ENCODE peak calls at places on chromosomes 6 and 20, in ten cellular contexts. Y, B, R, S, C, P, O, W, N and A are unnamed samples. For H3K27me3, the result is how much of the 10 kb centered on the place peaks cover.

GRCh38 chr6:39102024-39102820 is 12.8 kb downstream of the SAYSD1 start:
- DNase-seq in B (peak), N (no peak), W (peak), P (peak), S (peak), Y (no peak), C (peak), R (no peak), O (peak), A (no peak)

GRCh38 chr6:3820563-3820962 is 28.6 kb upstream of the FAM50B start:
- DNase-seq in R (no peak), O (no peak), B (no peak), P (no peak), C (no peak), W (no peak), S (no peak), Y (no peak), N (no peak), A (no peak)

GRCh38 chr6:157647261-157647915 is 175.7 kb upstream of the SNX9 start:
- DNase-seq in C (no peak), B (no peak), Y (no peak), R (no peak), P (no peak), S (no peak), W (no peak), N (no peak), O (no peak), A (no peak)

GRCh38 chr6:98539669-98540207 is 294.6 kb upstream of the POU3F2 start:
- DNase-seq in W (no peak), B (no peak), S (no peak), R (no peak), Y (no peak), P (no peak), N (no peak), O (no peak), C (no peak), A (no peak)

GRCh38 chr6:132060591-132060990 is 109.4 kb upstream of the CCN2 start:
- DNase-seq in W (no peak), R (no peak), B (peak), C (no peak), P (no peak), N (no peak), S (no peak), O (peak), Y (no peak), A (no peak)

GRCh38 chr20:58150772-58151171 is 77.7 kb downstream of the ANKRD60 start:
- DNase-seq in B (no peak), N (no peak), P (peak), C (peak), O (no peak), R (no peak), W (no peak), S (peak), Y (no peak), A (no peak)

GRCh38 chr6:144007455-144007778 is 642 bp downstream of the PLAGL1 start:
- DNase-seq in N (no peak), W (no peak), C (no peak), Y (no peak), O (no peak), P (no peak), S (no peak), R (no peak), B (no peak), A (no peak)

GRCh38 chr20:44901972-44902371 is 7.9 kb upstream of the PABPC1L start:
- DNase-seq in R (no peak), W (no peak), N (no peak), Y (no peak), O (peak), P (no peak), S (peak), B (no peak), C (no peak), A (no peak)

GRCh38 chr6:1871936-1872335 is 262.2 kb downstream of the FOXC1 start:
- DNase-seq in S (no peak), R (no peak), C (no peak), P (no peak), B (no peak), O (no peak), W (no peak), Y (no peak), N (no peak), A (no peak)

GRCh38 chr20:23880426-23880825 is 878 bp upstream of the CST5 start:
- DNase-seq in O (peak), Y (no peak), N (no peak), R (no peak), B (no peak), C (no peak), W (peak), S (no peak), P (no peak), A (no peak)

GRCh38 chr20:53652859-53653520 is 59.4 kb upstream of the ZNF217 start:
- DNase-seq in O (no peak), B (no peak), R (no peak), N (no peak), C (no peak), W (no peak), Y (no peak), P (no peak), S (no peak), A (peak)

GRCh38 chr6:166121721-166122120 is 45.9 kb downstream of the TBXT start:
- DNase-seq in S (no peak), P (no peak), N (no peak), R (no peak), Y (no peak), C (no peak), B (no peak), O (no peak), W (no peak), A (no peak)

GRCh38 chr6:127464881-127465459 is 5.8 kb upstream of the KIAA0408 start:
- DNase-seq in P (peak), B (peak), Y (no peak), N (peak), W (peak), R (peak), O (peak), S (peak), C (peak), A (peak)

GRCh38 chr20:14986656-14987055 is 649.2 kb upstream of the FLRT3 start:
- DNase-seq in B (no peak), P (no peak), S (no peak), W (no peak), R (no peak), O (no peak), Y (no peak), N (no peak), C (no peak), A (no peak)

GRCh38 chr20:47118201-47118600 is 223.6 kb downstream of the EYA2 start:
- DNase-seq in S (no peak), Y (no peak), R (no peak), C (no peak), W (no peak), N (peak), B (no peak), P (no peak), O (peak), A (no peak)

GRCh38 chr6:92706976-92707375 is 712.4 kb downstream of the EPHA7 start:
- DNase-seq in B (no peak), R (no peak), Y (no peak), W (no peak), O (no peak), P (no peak), N (no peak), S (no peak), C (no peak), A (no peak)

GRCh38 chr20:16069416-16070010 is 503.7 kb downstream of the KIF16B start:
- DNase-seq in S (no peak), O (no peak), N (no peak), C (no peak), W (no peak), B (no peak), P (no peak), R (no peak), Y (no peak), A (no peak)

GRCh38 chr20:37336369-37337207 is 9.4 kb upstream of the SRC start:
- DNase-seq in W (peak), Y (peak), B (no peak), N (peak), R (no peak), S (peak), C (no peak), P (no peak), O (peak), A (no peak)

GRCh38 chr20:61795669-61796630 is 269.7 kb downstream of the TAF4 start:
- DNase-seq in R (no peak), Y (no peak), C (no peak), O (no peak), N (no peak), W (no peak), B (no peak), S (no peak), P (no peak), A (no peak)

GRCh38 chr20:39885975-39886649 is 802.9 kb downstream of the MAFB start:
- DNase-seq in R (no peak), C (peak), P (peak), S (peak), Y (no peak), B (peak), N (peak), W (peak), O (peak), A (peak)

GRCh38 chr6:33904050-33904827 is 100.4 kb upstream of the MLN start:
- DNase-seq in C (no peak), W (peak), P (no peak), N (no peak), S (peak), B (no peak), O (no peak), Y (peak), R (no peak), A (no peak)

GRCh38 chr6:107418118-107418517 is 41.2 kb downstream of the PDSS2 start:
- DNase-seq in Y (no peak), C (no peak), N (no peak), R (no peak), P (no peak), S (peak), W (no peak), O (peak), B (no peak), A (no peak)

GRCh38 chr6:39037707-39038106 is 10.9 kb upstream of the GLP1R start:
- DNase-seq in O (no peak), N (no peak), S (no peak), W (no peak), Y (no peak), R (no peak), B (no peak), C (no peak), P (no peak), A (no peak)

GRCh38 chr6:163588211-163588919 is 173.8 kb downstream of the QKI start:
- DNase-seq in P (no peak), S (no peak), O (peak), W (no peak), R (no peak), C (no peak), N (no peak), B (no peak), Y (no peak), A (no peak)

GRCh38 chr6:20542927-20543602 is 8.8 kb downstream of the CDKAL1 start:
- DNase-seq in Y (no peak), O (peak), R (no peak), W (no peak), N (no peak), C (no peak), B (peak), P (no peak), S (no peak), A (no peak)

GRCh38 chr6:131657630-131658111 is 20.6 kb downstream of the ENPP3 start:
- DNase-seq in B (no peak), N (no peak), Y (no peak), P (no peak), C (no peak), W (no peak), O (peak), R (no peak), S (no peak), A (no peak)

GRCh38 chr6:80607814-80608391 is 501.4 kb downstream of the BCKDHB start:
- DNase-seq in R (no peak), O (peak), W (no peak), S (no peak), N (no peak), B (no peak), P (no peak), C (no peak), Y (no peak), A (no peak)

GRCh38 chr6:21164768-21165326 is 428.7 kb upstream of the SOX4 start:
- DNase-seq in W (no peak), Y (no peak), S (no peak), B (peak), C (no peak), O (peak), P (no peak), N (no peak), R (peak), A (no peak)

GRCh38 chr6:93858213-93858612 is 438.9 kb upstream of the EPHA7 start:
- DNase-seq in B (no peak), Y (no peak), R (no peak), P (no peak), N (no peak), O (no peak), C (no peak), S (no peak), W (no peak), A (no peak)

GRCh38 chr20:31475032-31475431 is at the start of the genes DEFB124 and REM1:
- DNase-seq in R (no peak), O (no peak), S (peak), Y (no peak), N (peak), P (no peak), B (no peak), C (no peak), W (no peak), A (peak)

GRCh38 chr6:38184041-38184779 is 364.7 kb downstream of the ZFAND3 start:
- DNase-seq in B (no peak), W (peak), R (no peak), O (no peak), S (no peak), N (no peak), C (no peak), P (peak), Y (peak), A (no peak)

GRCh38 chr6:55916188-55916587 is 40.8 kb upstream of the BMP5 start:
- DNase-seq in O (peak), N (no peak), P (no peak), B (no peak), C (no peak), W (no peak), S (no peak), R (no peak), Y (no peak), A (no peak)

GRCh38 chr20:62925420-62926228 is 681 bp downstream of the DIDO1 start:
- DNase-seq in Y (peak), B (no peak), W (peak), C (peak), O (peak), R (no peak), P (no peak), N (peak), S (no peak), A (no peak)
- TF ChIP-seq POLR2A in Y (no peak), B (no peak), W (no peak), C (no peak), O (no peak), R (no peak), P (no peak), N (no peak), S (no peak), A (no peak)

DNA sequence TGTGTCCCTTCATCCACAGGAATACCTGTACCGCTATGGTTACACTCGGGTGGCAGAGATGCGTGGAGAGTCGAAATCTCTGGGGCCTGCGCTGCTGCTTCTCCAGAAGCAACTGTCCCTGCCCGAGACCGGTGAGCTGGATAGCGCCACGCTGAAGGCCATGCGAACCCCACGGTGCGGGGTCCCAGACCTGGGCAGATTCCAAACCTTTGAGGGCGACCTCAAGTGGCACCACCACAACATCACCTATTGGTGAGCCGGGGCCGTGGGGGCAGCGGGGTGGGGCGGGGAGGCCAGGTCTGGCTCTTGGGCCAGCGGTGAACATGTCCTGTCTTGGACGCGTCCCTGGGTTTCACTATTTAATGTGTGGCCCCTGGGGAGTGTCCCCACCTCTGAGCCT is 1.1 kb downstream of the MMP9 start:
- DNase-seq in S (peak), P (no peak), O (no peak), B (no peak), W (no peak), Y (peak), C (no peak), N (no peak), R (no peak), A (no peak)
- H3K27me3 ChIP-seq in S (half or more), P (under half), O (half or more), B (half or more), W (under half), Y (half or more), C (under half), N (half or more), R (under half), A (under half)

GRCh38 chr20:36238153-36238552 is 1.9 kb downstream of the AAR2 start:
- DNase-seq in B (no peak), R (no peak), N (no peak), S (no peak), Y (no peak), P (no peak), W (no peak), C (no peak), O (no peak), A (no peak)

GRCh38 chr20:36237477-36237876 is 1.2 kb downstream of the AAR2 start:
- DNase-seq in S (no peak), R (no peak), O (no peak), P (no peak), C (no peak), N (no peak), B (no peak), Y (no peak), W (no peak), A (no peak)

GRCh38 chr20:36236786-36237121 is 476 bp downstream of the AAR2 start:
- DNase-seq in N (no peak), Y (no peak), W (no peak), O (no peak), C (no peak), P (no peak), R (no peak), S (no peak), B (no peak), A (no peak)

GRCh38 chr20:36234771-36235320 is 1.4 kb upstream of the AAR2 start:
- DNase-seq in Y (no peak), R (no peak), N (no peak), B (no peak), C (no peak), S (no peak), P (no peak), W (no peak), O (no peak), A (no peak)

GRCh38 chr20:36235892-36236785 is at the start of gene AAR2:
- DNase-seq in O (peak), B (peak), S (peak), P (peak), W (peak), Y (peak), C (peak), N (peak), R (peak), A (peak)
- TF ChIP-seq POLR2A in O (peak), B (peak), S (peak), P (peak), W (peak), Y (no peak), C (peak), N (peak), R (peak), A (peak)

DNA sequence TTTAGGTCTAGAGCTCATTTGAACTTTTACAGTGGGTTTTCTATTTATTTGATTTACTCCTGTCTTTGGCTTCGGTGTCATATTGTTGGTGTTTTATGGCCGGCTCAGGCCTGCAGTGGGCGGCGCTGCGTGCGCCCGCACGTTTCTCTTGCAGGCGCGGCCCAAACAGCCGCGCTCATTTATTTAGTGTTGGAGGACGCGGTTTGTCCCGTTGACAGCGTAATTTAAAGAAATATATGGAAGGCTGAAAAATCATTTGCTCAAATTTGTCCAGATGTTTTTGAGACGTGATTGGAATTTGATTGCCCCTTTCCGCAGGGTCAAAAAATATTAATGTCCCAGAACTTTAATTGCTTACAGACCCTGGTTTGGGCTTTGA is 22.1 kb downstream of the TFAP2B start:
- DNase-seq in P (no peak), N (no peak), C (no peak), S (no peak), O (no peak), Y (no peak), B (no peak), W (no peak), R (no peak), A (no peak)
- H3K27me3 ChIP-seq in P (half or more), N (half or more), C (under half), S (under half), O (under half), Y (half or more), B (half or more), W (under half), R (under half), A (under half)

DNA sequence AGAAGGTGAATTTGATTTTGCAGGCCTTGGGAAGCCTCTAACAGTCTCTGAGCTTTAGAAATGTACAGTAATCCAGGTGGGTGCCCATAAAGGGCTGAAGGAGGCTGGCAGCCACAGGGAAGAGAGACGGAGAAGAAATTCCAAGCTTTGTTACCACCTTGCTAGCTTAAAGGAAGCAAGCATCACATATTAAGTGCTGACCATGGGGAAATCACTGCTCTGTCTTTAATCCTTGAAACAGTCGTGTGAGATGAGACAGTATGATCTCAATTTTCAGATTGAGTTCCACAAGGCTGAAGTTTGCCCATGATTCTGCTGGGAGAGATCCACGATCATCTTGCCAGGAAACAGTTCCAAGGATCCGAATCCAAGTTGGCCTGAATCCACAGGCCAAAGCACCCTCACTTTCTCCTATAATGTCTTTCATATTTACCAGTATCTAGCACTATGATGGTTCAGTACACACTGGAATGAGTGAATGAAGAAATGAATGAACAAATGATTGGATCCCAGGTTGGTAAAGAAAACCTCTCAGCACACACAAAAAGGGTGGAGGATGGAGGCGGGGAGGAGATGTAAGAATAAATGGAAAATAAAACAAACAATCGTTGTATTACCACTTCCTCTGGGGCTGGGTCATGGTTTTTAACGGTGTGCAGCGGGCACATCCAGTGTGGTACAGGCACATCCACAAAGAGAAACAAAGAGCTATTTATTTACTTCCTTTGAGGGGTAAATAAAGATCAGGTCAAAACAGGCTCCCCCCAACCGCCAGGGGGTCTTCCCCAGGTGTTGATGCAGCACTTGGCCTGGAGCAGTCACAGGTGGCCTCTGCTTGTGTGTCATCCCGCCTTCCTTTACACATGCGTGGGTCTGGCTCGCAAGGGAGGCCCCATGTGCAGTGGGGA is 28.2 kb upstream of the TAF8 start:
- DNase-seq in P (no peak), W (no peak), B (no peak), N (no peak), Y (peak), S (peak), R (no peak), C (no peak), O (no peak), A (no peak)
- TF ChIP-seq POLR2A in P (no peak), W (no peak), B (no peak), N (no peak), Y (no peak), S (no peak), R (no peak), C (no peak), O (no peak), A (no peak)

DNA sequence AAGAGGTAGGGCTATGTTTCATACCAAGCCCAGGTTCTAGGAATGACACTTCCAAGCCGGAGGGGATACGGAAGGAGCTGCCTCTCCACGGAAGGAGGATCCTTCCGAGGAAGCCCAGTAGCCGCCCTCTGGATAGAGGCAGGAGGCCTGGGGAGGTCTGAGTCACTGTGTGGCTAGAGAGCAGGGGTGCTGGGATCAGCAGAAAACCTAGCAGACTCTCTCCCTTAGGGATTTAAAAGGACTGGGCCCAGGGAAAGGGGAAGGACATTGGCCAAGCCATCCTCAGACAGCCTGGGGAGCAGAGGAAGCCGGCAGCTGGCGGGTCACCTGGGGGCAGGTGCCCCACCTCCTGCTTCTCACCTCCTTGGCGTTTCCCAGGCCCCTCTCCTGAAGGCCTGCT is 36.6 kb upstream of the NFATC2 start:
- DNase-seq in Y (no peak), R (no peak), S (no peak), O (peak), B (no peak), W (no peak), C (no peak), P (no peak), N (no peak), A (no peak)
- H3K27me3 ChIP-seq in Y (under half), R (under half), S (under half), O (under half), B (under half), W (under half), C (under half), P (under half), N (under half), A (under half)